ENCODE peak calls at places on chromosomes 6 and 20, in eight cellular contexts. M is endothelial cell of umbilical vein; G is NCI-H774; Q is stimulated activated CD8-positive, alpha-beta memory T cell treated with anti-CD3 and anti-CD28 coated beads, Interleukin-15, amount 100 ng/mL, for 1 hour; W is stimulated activated effector memory CD8-positive, alpha-beta T cell treated with anti-CD3 and anti-CD28 coated beads, Interleukin-12 subunit alpha, Interleukin-12 subunit beta, amount 100 ng/mL, for 72 hours; V is T-helper 17 cell; D is heart left ventricle; X is EL. Z is an unnamed sample.

GRCh38 chr6:117733341-117733740 is 58.1 kb downstream of the NUS1 start:
- DNase-seq in M (no peak), Q (no peak), V (no peak), W (no peak), D (no peak), X (no peak), G (no peak), Z (no peak)

GRCh38 chr20:22801528-22801927 is 217.2 kb upstream of the FOXA2 start:
- DNase-seq in M (no peak), Q (no peak), G (no peak), V (no peak), X (peak), W (no peak), D (no peak), Z (no peak)

GRCh38 chr6:146041282-146041681 is 12.4 kb downstream of the GRM1 start:
- DNase-seq in X (peak), W (no peak), G (no peak), Q (no peak), V (no peak), D (no peak), M (peak), Z (no peak)

GRCh38 chr6:81792826-81793225 is 40.3 kb upstream of the TENT5A start:
- DNase-seq in W (no peak), X (peak), G (no peak), V (no peak), M (no peak), Q (no peak), D (no peak), Z (no peak)

GRCh38 chr6:7916959-7917358 is 6.4 kb upstream of the TXNDC5 start:
- DNase-seq in Q (no peak), X (no peak), V (no peak), W (no peak), M (no peak), G (no peak), D (no peak), Z (no peak)

GRCh38 chr6:78243519-78243918 is 590.7 kb downstream of the MEI4 start:
- DNase-seq in Q (no peak), M (peak), V (no peak), D (no peak), X (peak), G (no peak), W (no peak), Z (no peak)

GRCh38 chr20:59831901-59832240 is 101.6 kb downstream of the SYCP2 start:
- DNase-seq in V (no peak), X (no peak), G (no peak), Q (no peak), M (no peak), W (no peak), D (no peak), Z (no peak)

GRCh38 chr6:18493421-18493891 is 106.3 kb downstream of the RNF144B start:
- DNase-seq in X (no peak), D (no peak), M (no peak), G (no peak), Q (no peak), V (no peak), W (no peak), Z (no peak)

GRCh38 chr6:165694296-165694695 is 31.3 kb upstream of the PDE10A start:
- DNase-seq in D (no peak), X (no peak), G (no peak), W (no peak), V (no peak), Q (no peak), M (no peak), Z (no peak)

GRCh38 chr6:39347201-39347600 is 24.7 kb upstream of the KCNK16 start:
- DNase-seq in G (no peak), M (no peak), X (no peak), D (no peak), W (no peak), Q (no peak), V (no peak), Z (no peak)

GRCh38 chr6:12865782-12866181 is 149.2 kb downstream of the PHACTR1 start:
- DNase-seq in W (no peak), G (no peak), D (no peak), V (no peak), X (no peak), M (no peak), Q (no peak), Z (no peak)

GRCh38 chr20:35541118-35541782 is 628 bp upstream of the ERGIC3 start:
- DNase-seq in W (no peak), Q (no peak), X (no peak), D (no peak), V (no peak), M (no peak), G (no peak), Z (no peak)

GRCh38 chr6:71181565-71181964 is 107.0 kb upstream of the OGFRL1 start:
- DNase-seq in W (no peak), Q (no peak), D (no peak), X (peak), V (no peak), M (no peak), G (no peak), Z (no peak)

GRCh38 chr20:41509316-41509715 is 108.9 kb downstream of the CHD6 start:
- DNase-seq in Q (no peak), M (no peak), V (no peak), X (no peak), W (no peak), G (no peak), D (no peak), Z (peak)

Z was measured in left colon.